ENCODE peak calls at places on chromosomes 7 and 10, in five cellular contexts. T is CD4-positive, alpha-beta T cell; J is glomerular endothelial cell; F is kidney tubule cell; O is naive thymus-derived CD8-positive, alpha-beta T cell. X is an unnamed sample.

GRCh38 chr7:97022451-97023306 is 2.0 kb downstream of the DLX5 start:
- DNase-seq in T (no peak), J (no peak), F (no peak), O (no peak), X (peak)

GRCh38 chr10:88991161-88991899 is 732 bp downstream of the FAS start:
- DNase-seq in T (peak), J (no peak), F (peak), O (peak), X (peak)

GRCh38 chr7:114375914-114376313 is 38.7 kb upstream of the FOXP2 start:
- DNase-seq in T (no peak), J (no peak), F (peak), O (no peak), X (no peak)

GRCh38 chr10:124667425-124668130 is 76.6 kb downstream of the FAM53B start:
- DNase-seq in T (no peak), J (no peak), F (no peak), O (no peak), X (peak)

GRCh38 chr7:23472974-23473847 is 2.9 kb upstream of the IGF2BP3 start:
- DNase-seq in T (no peak), J (no peak), F (peak), O (no peak), X (peak)

GRCh38 chr10:47165711-47166404 is 134.1 kb upstream of the GDF10 start:
- DNase-seq in T (peak), J (no peak), F (no peak), O (peak), X (peak)

GRCh38 chr7:155090647-155091046 is 20.5 kb downstream of the HTR5A start:
- DNase-seq in T (no peak), J (no peak), F (peak), O (no peak), X (no peak)

GRCh38 chr10:78212134-78212785 is 178.6 kb downstream of the RPS24 start:
- DNase-seq in T (no peak), J (no peak), F (peak), O (no peak), X (no peak)

GRCh38 chr10:43124574-43125273 is 13.5 kb upstream of the CSGALNACT2 start:
- DNase-seq in T (no peak), J (no peak), F (no peak), O (no peak), X (no peak)

GRCh38 chr7:6346581-6346980 is 74.2 kb upstream of the CYTH3 start:
- DNase-seq in T (no peak), J (no peak), F (no peak), O (no peak), X (no peak)

GRCh38 chr10:6070647-6071046 is 8.5 kb upstream of the IL2RA start:
- DNase-seq in T (no peak), J (no peak), F (no peak), O (no peak), X (no peak)

GRCh38 chr7:106069471-106070200 is 42.5 kb downstream of the SYPL1 start:
- DNase-seq in T (no peak), J (no peak), F (no peak), O (no peak), X (no peak)

GRCh38 chr10:93598157-93598556 is 2.9 kb downstream of the RBP4 start:
- DNase-seq in T (no peak), J (no peak), F (no peak), O (no peak), X (no peak)

GRCh38 chr7:114128880-114129279 is 210.1 kb upstream of the PPP1R3A start:
- DNase-seq in T (no peak), J (no peak), F (no peak), O (no peak), X (no peak)

GRCh38 chr10:43131256-43131655 is 7.0 kb upstream of the CSGALNACT2 start:
- DNase-seq in T (no peak), J (no peak), F (no peak), O (no peak), X (peak)

GRCh38 chr10:97234403-97234802 is 48.6 kb upstream of the SLIT1 start:
- DNase-seq in T (no peak), J (no peak), F (peak), O (peak), X (peak)

GRCh38 chr7:27689045-27689877 is 26.6 kb upstream of the HIBADH start:
- DNase-seq in T (no peak), J (no peak), F (peak), O (peak), X (peak)